ENCODE peak calls at places on chromosome 6, in ten cellular contexts. P is tibial nerve, M is psoas muscle, T is fibroblast of lung, H is tibial artery, F is PC-9, A is hepatocyte, C is cardiac muscle cell, L is PC-3, U is OCI-LY7. B is an unnamed sample.
A peak's percentile ranks its signal among the peaks of the same experiment; 100 is the strongest.

GRCh38 chr6:153083869-153084268 is 47.2 kb downstream of the RGS17 start:
- DNase-seq in P (no peak), M (no peak), T (no peak), H (no peak), F (no peak), A (no peak), C (no peak), L (peak; percentile 47), U (no peak), B (no peak)

GRCh38 chr6:81634155-81634880 is 118.2 kb downstream of the TENT5A start:
- DNase-seq in P (no peak), M (no peak), T (no peak), H (no peak), F (no peak), A (no peak), C (no peak), L (no peak), U (no peak), B (no peak)

GRCh38 chr6:49479308-49480004 is 16.3 kb downstream of the CENPQ start:
- DNase-seq in P (no peak), M (no peak), T (no peak), H (no peak), F (no peak), A (peak; percentile 32), C (peak; percentile 7), L (no peak), U (no peak), B (no peak)

GRCh38 chr6:113570651-113571050 is 286.5 kb upstream of the MARCKS start:
- DNase-seq in P (no peak), M (no peak), T (no peak), H (no peak), F (no peak), A (no peak), C (no peak), L (no peak), U (no peak), B (no peak)

GRCh38 chr6:88683734-88684133 is 279.7 kb downstream of the RNGTT start:
- DNase-seq in P (no peak), M (no peak), T (no peak), H (no peak), F (no peak), A (no peak), C (peak; percentile 11), L (peak; percentile 15), U (no peak), B (no peak)

GRCh38 chr6:101276066-101276465 is 117.4 kb upstream of the GRIK2 start:
- DNase-seq in P (no peak), M (no peak), T (no peak), H (no peak), F (no peak), A (no peak), C (peak; percentile 3), L (no peak), U (no peak), B (no peak)

GRCh38 chr6:25056130-25056529 is 120.4 kb upstream of the RIPOR2 start:
- DNase-seq in P (no peak), M (no peak), T (no peak), H (no peak), F (no peak), A (no peak), C (no peak), L (no peak), U (peak; percentile 51), B (no peak)

GRCh38 chr6:143215363-143215762 is 154.7 kb downstream of the AIG1 start:
- DNase-seq in P (no peak), M (no peak), T (no peak), H (no peak), F (no peak), A (no peak), C (no peak), L (peak; percentile 49), U (no peak), B (no peak)

GRCh38 chr6:34543421-34543820 is 12.7 kb downstream of the SPDEF start:
- DNase-seq in P (no peak), M (no peak), T (peak; percentile 67), H (no peak), F (no peak), A (no peak), C (peak; percentile 72), L (peak; percentile 82), U (no peak), B (no peak)

GRCh38 chr6:161487694-161488093 is 213.8 kb upstream of the AGPAT4 start:
- DNase-seq in P (no peak), M (no peak), T (no peak), H (no peak), F (no peak), A (no peak), C (no peak), L (peak; percentile 73), U (no peak), B (no peak)

DNA sequence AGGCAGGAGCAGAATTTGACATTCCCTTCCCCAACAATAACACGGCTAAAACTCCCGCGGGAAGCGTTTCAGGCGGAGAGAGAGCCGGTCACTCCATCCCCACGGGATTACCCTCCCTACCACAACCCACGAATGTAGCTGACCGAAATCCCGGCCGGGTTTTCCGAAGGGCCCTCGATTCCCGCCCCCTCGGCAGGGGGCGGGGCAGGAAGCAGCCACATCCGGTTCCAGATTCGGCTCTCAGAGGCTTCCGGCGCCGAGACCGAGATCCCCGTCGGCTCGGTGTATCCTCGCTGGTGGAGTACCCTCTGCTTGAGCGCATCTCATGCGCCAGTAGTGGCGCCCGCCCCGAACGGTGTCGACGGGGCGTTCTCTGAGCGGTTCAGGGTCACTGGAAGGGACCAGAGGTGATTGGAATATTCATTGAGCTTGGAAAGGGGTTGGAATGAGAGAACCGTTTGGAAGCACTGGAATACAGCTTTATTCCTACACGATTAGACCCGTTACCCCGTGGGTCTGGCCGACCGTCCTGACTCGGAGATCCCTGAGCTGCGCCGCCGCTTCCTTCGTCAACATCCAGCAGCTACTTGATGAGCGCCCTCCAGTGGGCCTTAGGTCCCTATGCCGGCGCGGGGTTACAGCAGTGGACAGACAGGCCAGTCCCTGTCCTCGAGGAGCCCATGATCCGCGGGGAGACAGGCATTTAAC is 649 bp upstream of the RGL2 start:
- DNase-seq in P (peak; percentile 77), M (peak; percentile 96), T (peak; percentile 89), H (peak; percentile 89), F (peak; percentile 87), A (peak; percentile 96), C (peak; percentile 96), L (peak; percentile 93), U (peak; percentile 96), B (peak; percentile 72)
- TF ChIP-seq CTCF in P (peak; percentile 66), M (peak; percentile 69), T (peak; percentile 81), H (peak; percentile 68), F (peak; percentile 78), A (peak; percentile 86), C (peak; percentile 85), L (peak; percentile 87), U (peak; percentile 78), B (peak; percentile 61)

DNA sequence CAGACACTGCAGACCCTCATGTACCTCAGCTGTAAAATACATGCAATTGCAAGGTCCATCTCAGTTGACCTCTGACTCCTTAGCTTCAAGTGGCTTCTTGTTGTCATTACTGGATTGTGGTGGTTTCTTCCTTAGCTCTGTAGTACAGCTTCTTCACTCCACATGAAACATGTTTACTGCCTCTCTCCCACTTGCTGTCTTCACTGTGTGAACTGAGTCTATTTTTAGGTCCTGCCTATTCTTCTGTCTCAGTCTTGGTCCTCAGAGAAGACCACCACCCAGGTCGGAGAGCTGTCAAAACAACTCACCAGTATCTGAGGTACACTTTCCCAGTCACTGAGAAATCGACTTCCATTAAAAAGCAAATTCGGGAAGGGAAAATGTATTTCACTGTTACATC is 50.2 kb upstream of the EYA4 start:
- DNase-seq in P (no peak), M (no peak), T (no peak), H (no peak), F (no peak), A (no peak), C (no peak), L (no peak), U (no peak), B (no peak)
- H3K27ac ChIP-seq in P (no peak overlapping the region), M (no peak overlapping the region), T (no peak overlapping the region), H (no peak overlapping the region), F (no peak overlapping the region), A (no peak overlapping the region), C (no peak overlapping the region), L (no peak overlapping the region), U (no peak overlapping the region), B (no peak overlapping the region)

DNA sequence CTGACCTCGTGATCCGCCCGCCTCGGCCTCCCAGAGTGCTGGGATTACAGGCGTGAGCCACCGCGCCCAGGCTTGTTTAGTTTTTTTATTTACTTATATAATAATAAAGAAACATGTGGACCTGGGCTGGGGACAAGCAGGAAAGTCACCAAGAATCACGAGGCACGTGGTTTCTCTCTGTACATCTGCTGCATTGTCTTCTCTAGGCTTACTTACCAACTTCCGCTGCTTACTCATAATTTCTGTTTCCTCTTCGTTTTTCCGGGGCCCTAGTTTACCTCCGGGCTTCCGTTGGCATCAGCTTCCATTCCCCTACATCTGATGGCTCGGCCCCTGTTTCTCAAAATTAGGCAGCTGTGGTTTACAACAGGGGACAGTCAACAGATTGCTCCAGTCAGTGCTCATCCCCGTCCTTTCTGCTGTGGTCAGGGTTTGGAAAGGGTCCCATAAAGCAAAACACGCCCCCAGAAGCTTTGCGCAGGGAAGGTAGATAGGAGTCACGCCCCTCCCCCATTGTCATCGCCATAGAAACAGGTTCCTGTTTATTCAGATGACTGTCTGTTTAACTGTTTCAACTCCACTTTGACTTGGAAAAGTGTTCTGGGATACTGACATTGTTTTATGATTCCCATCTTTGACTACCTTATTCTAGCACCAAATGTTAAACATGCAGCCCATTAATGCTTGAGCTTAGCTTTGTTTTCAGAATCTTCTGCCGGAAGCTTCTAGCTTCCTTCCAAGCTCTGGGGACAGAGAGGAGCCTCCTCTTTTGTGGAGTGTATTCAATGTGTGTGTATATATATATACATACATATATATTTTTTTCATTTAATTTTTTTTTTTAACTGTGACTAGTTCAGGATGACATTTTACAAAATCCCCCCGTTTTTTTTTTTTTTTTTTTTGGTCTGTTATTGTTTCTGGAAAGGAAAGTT is 32.0 kb upstream of the TXLNB start:
- DNase-seq in P (peak; percentile 51), M (peak; percentile 75), T (peak; percentile 71), H (peak; percentile 66), F (peak; percentile 9), A (peak; percentile 51), C (peak; percentile 92), L (peak; percentile 84), U (peak; percentile 90), B (peak; percentile 25)
- H3K4me3 ChIP-seq in P (peak overlapping the region; percentile 33), M (peak overlapping the region; percentile 31), T (peak overlapping the region; percentile 36), H (no peak overlapping the region), F (peak overlapping the region; percentile 20), A (no peak overlapping the region), C (no peak overlapping the region), L (peak overlapping the region; percentile 64), U (peak overlapping the region; percentile 61), B (peak overlapping the region; percentile 8)

DNA sequence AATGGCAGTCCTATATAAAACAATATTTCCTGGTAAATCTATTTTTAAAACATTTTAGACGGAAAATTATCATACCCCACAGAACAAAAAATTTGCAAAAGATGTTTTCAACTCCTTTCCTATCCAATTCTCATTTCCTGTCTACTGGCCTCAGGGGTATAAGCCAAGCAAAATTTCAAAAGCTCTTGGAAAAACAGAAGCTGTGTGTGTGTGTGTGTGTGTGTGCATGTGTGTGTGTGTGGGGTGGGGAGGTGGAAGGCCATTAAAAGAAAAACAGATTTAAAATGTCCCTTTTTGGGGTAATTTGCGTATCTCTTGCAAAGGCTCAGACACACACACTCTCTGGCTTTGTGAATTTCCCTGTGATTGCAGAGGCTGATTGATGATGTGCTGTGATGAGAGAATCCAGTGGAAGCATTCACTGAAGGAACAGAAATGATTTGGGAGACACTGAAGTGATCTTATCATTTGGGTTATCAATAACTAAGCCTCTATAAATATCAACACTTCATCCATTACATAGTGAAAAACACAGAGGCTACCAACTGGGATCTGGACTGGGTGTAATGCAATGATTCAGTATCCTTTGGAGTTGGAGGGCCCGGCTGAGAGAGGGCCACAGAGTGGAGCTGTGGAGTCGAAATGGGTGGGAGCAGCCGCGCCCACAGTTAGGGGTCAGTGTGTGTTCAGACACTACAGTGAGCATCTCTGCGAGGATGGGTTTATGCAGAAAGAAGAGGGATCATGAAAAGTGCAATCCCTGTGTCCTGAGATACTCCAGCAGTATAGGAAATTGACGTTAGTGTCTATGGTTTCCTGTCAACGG is 106.8 kb upstream of the PREP start:
- DNase-seq in P (no peak), M (peak; percentile 56), T (peak; percentile 26), H (no peak), F (no peak), A (peak; percentile 38), C (peak; percentile 9), L (no peak), U (peak; percentile 11), B (no peak)
- TF ChIP-seq CTCF in P (no peak), M (peak; percentile 6), T (peak; percentile 44), H (no peak), F (no peak), A (peak; percentile 30), C (peak; percentile 28), L (peak; percentile 19), U (peak; percentile 54), B (no peak)

B was measured in thoracic aorta.